ENCODE peak calls at places on chromosomes 3 and 15, in eight cellular contexts. One of them, this sample, is unnamed.
A peak's percentile ranks its signal among the peaks of the same experiment; 100 is the strongest.

GRCh38 chr3:174202561-174202960 is 656.6 kb upstream of the NAALADL2 start:
- DNase-seq in ovary: no peak
- DNase-seq in transverse colon: no peak
- DNase-seq in NB4: no peak
- DNase-seq in esophagus squamous epithelium: no peak
- DNase-seq in stomach: no peak
- DNase-seq in heart left ventricle: no peak
- DNase-seq in body of pancreas: no peak
- DNase-seq in this sample: no peak

GRCh38 chr3:88744896-88745295 is 362.5 kb upstream of the EPHA3 start:
- DNase-seq in ovary: no peak
- DNase-seq in transverse colon: no peak
- DNase-seq in NB4: no peak
- DNase-seq in esophagus squamous epithelium: no peak
- DNase-seq in stomach: no peak
- DNase-seq in heart left ventricle: no peak
- DNase-seq in body of pancreas: no peak
- DNase-seq in this sample: no peak

GRCh38 chr3:14438929-14439328 is 36.5 kb downstream of the SLC6A6 start:
- DNase-seq in ovary: no peak
- DNase-seq in transverse colon: no peak
- DNase-seq in NB4: no peak
- DNase-seq in esophagus squamous epithelium: no peak
- DNase-seq in stomach: no peak
- DNase-seq in heart left ventricle: no peak
- DNase-seq in body of pancreas: no peak
- DNase-seq in this sample: no peak

GRCh38 chr3:107452436-107452835 is 70.3 kb upstream of the BBX start:
- DNase-seq in ovary: no peak
- DNase-seq in transverse colon: no peak
- DNase-seq in NB4: no peak
- DNase-seq in esophagus squamous epithelium: no peak
- DNase-seq in stomach: no peak
- DNase-seq in heart left ventricle: no peak
- DNase-seq in body of pancreas: no peak
- DNase-seq in this sample: no peak

GRCh38 chr15:27271258-27271657 is 300.3 kb downstream of the GABRG3 start:
- DNase-seq in ovary: no peak
- DNase-seq in transverse colon: no peak
- DNase-seq in NB4: no peak
- DNase-seq in esophagus squamous epithelium: no peak
- DNase-seq in stomach: no peak
- DNase-seq in heart left ventricle: no peak
- DNase-seq in body of pancreas: no peak
- DNase-seq in this sample: no peak

GRCh38 chr3:188520466-188520865 is 366.5 kb downstream of the LPP start:
- DNase-seq in ovary: no peak
- DNase-seq in transverse colon: no peak
- DNase-seq in NB4: no peak
- DNase-seq in esophagus squamous epithelium: no peak
- DNase-seq in stomach: no peak
- DNase-seq in heart left ventricle: no peak
- DNase-seq in body of pancreas: no peak
- DNase-seq in this sample: no peak

GRCh38 chr15:68525815-68526214 is 53.0 kb upstream of the CORO2B start:
- DNase-seq in ovary: no peak
- DNase-seq in transverse colon: no peak
- DNase-seq in NB4: no peak
- DNase-seq in esophagus squamous epithelium: no peak
- DNase-seq in stomach: no peak
- DNase-seq in heart left ventricle: no peak
- DNase-seq in body of pancreas: no peak
- DNase-seq in this sample: no peak

GRCh38 chr3:154168998-154169880 is 48.0 kb downstream of the ARHGEF26 start:
- DNase-seq in ovary: no peak
- DNase-seq in transverse colon: no peak
- DNase-seq in NB4: no peak
- DNase-seq in esophagus squamous epithelium: no peak
- DNase-seq in stomach: no peak
- DNase-seq in heart left ventricle: no peak
- DNase-seq in body of pancreas: no peak
- DNase-seq in this sample: no peak

GRCh38 chr3:127307431-127307830 is 19.6 kb upstream of the PRR20G start:
- DNase-seq in ovary: no peak
- DNase-seq in transverse colon: no peak
- DNase-seq in NB4: peak; percentile 6
- DNase-seq in esophagus squamous epithelium: no peak
- DNase-seq in stomach: no peak
- DNase-seq in heart left ventricle: no peak
- DNase-seq in body of pancreas: no peak
- DNase-seq in this sample: no peak

GRCh38 chr15:65101891-65102708 is 12.9 kb downstream of the UBAP1L start:
- DNase-seq in ovary: no peak
- DNase-seq in transverse colon: no peak
- DNase-seq in NB4: no peak
- DNase-seq in esophagus squamous epithelium: no peak
- DNase-seq in stomach: no peak
- DNase-seq in heart left ventricle: no peak
- DNase-seq in body of pancreas: no peak
- DNase-seq in this sample: no peak

GRCh38 chr15:68409736-68410370 is 22.1 kb downstream of the ITGA11 start:
- DNase-seq in ovary: no peak
- DNase-seq in transverse colon: no peak
- DNase-seq in NB4: no peak
- DNase-seq in esophagus squamous epithelium: no peak
- DNase-seq in stomach: peak; percentile 13
- DNase-seq in heart left ventricle: no peak
- DNase-seq in body of pancreas: no peak
- DNase-seq in this sample: no peak

GRCh38 chr3:10780922-10781321 is 35.1 kb upstream of the SLC6A11 start:
- DNase-seq in ovary: no peak
- DNase-seq in transverse colon: no peak
- DNase-seq in NB4: no peak
- DNase-seq in esophagus squamous epithelium: no peak
- DNase-seq in stomach: no peak
- DNase-seq in heart left ventricle: no peak
- DNase-seq in body of pancreas: no peak
- DNase-seq in this sample: no peak

GRCh38 chr15:74964794-74965193 is 8.2 kb upstream of the RPP25 start:
- DNase-seq in ovary: no peak
- DNase-seq in transverse colon: no peak
- DNase-seq in NB4: no peak
- DNase-seq in esophagus squamous epithelium: no peak
- DNase-seq in stomach: no peak
- DNase-seq in heart left ventricle: no peak
- DNase-seq in body of pancreas: no peak
- DNase-seq in this sample: no peak

GRCh38 chr3:57281710-57282109 is 10.8 kb downstream of the ASB14 start:
- DNase-seq in ovary: no peak
- DNase-seq in transverse colon: no peak
- DNase-seq in NB4: peak; percentile 19
- DNase-seq in esophagus squamous epithelium: no peak
- DNase-seq in stomach: no peak
- DNase-seq in heart left ventricle: no peak
- DNase-seq in body of pancreas: no peak
- DNase-seq in this sample: no peak

GRCh38 chr3:149021830-149022229 is 30.5 kb downstream of the GYG1 start:
- DNase-seq in ovary: no peak
- DNase-seq in transverse colon: no peak
- DNase-seq in NB4: no peak
- DNase-seq in esophagus squamous epithelium: no peak
- DNase-seq in stomach: no peak
- DNase-seq in heart left ventricle: no peak
- DNase-seq in body of pancreas: no peak
- DNase-seq in this sample: no peak

GRCh38 chr15:39594056-39594763 is 13.3 kb downstream of the THBS1 start:
- DNase-seq in ovary: no peak
- DNase-seq in transverse colon: peak; percentile 47
- DNase-seq in NB4: no peak
- DNase-seq in esophagus squamous epithelium: no peak
- DNase-seq in stomach: no peak
- DNase-seq in heart left ventricle: no peak
- DNase-seq in body of pancreas: no peak
- DNase-seq in this sample: no peak

GRCh38 chr15:39592500-39592899 is 11.6 kb downstream of the THBS1 start:
- DNase-seq in ovary: no peak
- DNase-seq in transverse colon: peak; percentile 13
- DNase-seq in NB4: no peak
- DNase-seq in esophagus squamous epithelium: no peak
- DNase-seq in stomach: no peak
- DNase-seq in heart left ventricle: no peak
- DNase-seq in body of pancreas: no peak
- DNase-seq in this sample: no peak

GRCh38 chr15:39591896-39592315 is 11.0 kb downstream of the THBS1 start:
- DNase-seq in ovary: no peak
- DNase-seq in transverse colon: no peak
- DNase-seq in NB4: no peak
- DNase-seq in esophagus squamous epithelium: no peak
- DNase-seq in stomach: no peak
- DNase-seq in heart left ventricle: no peak
- DNase-seq in body of pancreas: no peak
- DNase-seq in this sample: no peak

GRCh38 chr15:39594764-39595620 is 14.1 kb downstream of the THBS1 start:
- DNase-seq in ovary: no peak
- DNase-seq in transverse colon: no peak
- DNase-seq in NB4: no peak
- DNase-seq in esophagus squamous epithelium: no peak
- DNase-seq in stomach: no peak
- DNase-seq in heart left ventricle: no peak
- DNase-seq in body of pancreas: no peak
- DNase-seq in this sample: no peak

DNA sequence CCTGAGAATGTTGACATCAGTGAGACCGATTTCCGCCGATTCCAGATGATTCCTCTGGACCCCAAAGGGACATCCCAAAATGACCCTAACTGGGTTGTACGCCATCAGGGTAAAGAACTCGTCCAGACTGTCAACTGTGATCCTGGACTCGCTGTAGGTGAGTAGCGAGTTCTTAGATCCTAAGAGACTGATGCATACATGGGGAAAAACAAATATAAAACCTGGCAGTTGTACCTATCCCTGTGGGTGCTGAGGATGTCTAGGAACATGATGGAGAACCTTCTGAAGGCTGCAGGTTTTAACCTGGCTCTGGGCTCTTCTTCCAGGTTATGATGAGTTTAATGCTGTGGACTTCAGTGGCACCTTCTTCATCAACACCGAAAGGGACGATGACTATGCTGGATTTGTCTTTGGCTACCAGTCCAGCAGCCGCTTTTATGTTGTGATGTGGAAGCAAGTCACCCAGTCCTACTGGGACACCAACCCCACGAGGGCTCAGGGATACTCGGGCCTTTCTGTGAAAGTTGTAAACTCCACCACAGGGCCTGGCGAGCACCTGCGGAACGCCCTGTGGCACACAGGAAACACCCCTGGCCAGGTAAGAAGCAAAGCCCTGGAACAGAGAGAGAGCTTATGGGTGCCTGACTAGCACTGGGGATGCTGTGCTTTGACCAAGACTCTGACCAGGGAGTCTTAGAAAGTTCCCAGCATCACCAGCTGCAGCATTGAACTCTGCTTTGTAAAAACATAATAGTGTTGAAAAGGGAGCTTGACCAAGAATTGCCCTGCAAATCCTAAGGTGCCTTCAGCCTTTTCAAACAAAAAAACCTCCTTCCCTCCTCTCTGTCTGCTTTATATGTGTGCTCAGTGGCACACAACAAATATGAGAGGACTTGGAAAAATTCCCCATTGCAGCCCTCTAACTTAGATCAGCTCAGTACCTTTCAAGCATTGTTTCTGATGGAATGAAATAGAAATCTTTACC is 12.5 kb downstream of the THBS1 start:
- DNase-seq in ovary: no peak
- DNase-seq in transverse colon: peak; percentile 25
- DNase-seq in NB4: no peak
- DNase-seq in esophagus squamous epithelium: no peak
- DNase-seq in stomach: no peak
- DNase-seq in heart left ventricle: no peak
- DNase-seq in body of pancreas: no peak
- DNase-seq in this sample: no peak
- H3K4me3 ChIP-seq in ovary: no peak overlapping the region
- H3K4me3 ChIP-seq in transverse colon: no peak overlapping the region
- H3K4me3 ChIP-seq in NB4: no peak overlapping the region
- H3K4me3 ChIP-seq in esophagus squamous epithelium: no peak overlapping the region
- H3K4me3 ChIP-seq in stomach: no peak overlapping the region
- H3K4me3 ChIP-seq in heart left ventricle: no peak overlapping the region
- H3K4me3 ChIP-seq in body of pancreas: no peak overlapping the region
- H3K4me3 ChIP-seq in this sample: no peak overlapping the region

GRCh38 chr15:40763801-40764765 is at the start of gene GCHFR:
- DNase-seq in ovary: peak; percentile 88
- DNase-seq in transverse colon: peak; percentile 90
- DNase-seq in NB4: peak; percentile 80
- DNase-seq in esophagus squamous epithelium: no peak
- DNase-seq in stomach: peak; percentile 81
- DNase-seq in heart left ventricle: peak; percentile 73
- DNase-seq in body of pancreas: peak; percentile 85
- DNase-seq in this sample: peak; percentile 92
- TF ChIP-seq POLR2A in ovary: peak; percentile 38
- TF ChIP-seq POLR2A in transverse colon: peak; percentile 71
- TF ChIP-seq POLR2A in NB4: peak; percentile 76
- TF ChIP-seq POLR2A in esophagus squamous epithelium: peak; percentile 73
- TF ChIP-seq POLR2A in stomach: no peak
- TF ChIP-seq POLR2A in heart left ventricle: peak; percentile 59
- TF ChIP-seq POLR2A in body of pancreas: peak; percentile 67
- TF ChIP-seq POLR2A in this sample: peak; percentile 82

DNA sequence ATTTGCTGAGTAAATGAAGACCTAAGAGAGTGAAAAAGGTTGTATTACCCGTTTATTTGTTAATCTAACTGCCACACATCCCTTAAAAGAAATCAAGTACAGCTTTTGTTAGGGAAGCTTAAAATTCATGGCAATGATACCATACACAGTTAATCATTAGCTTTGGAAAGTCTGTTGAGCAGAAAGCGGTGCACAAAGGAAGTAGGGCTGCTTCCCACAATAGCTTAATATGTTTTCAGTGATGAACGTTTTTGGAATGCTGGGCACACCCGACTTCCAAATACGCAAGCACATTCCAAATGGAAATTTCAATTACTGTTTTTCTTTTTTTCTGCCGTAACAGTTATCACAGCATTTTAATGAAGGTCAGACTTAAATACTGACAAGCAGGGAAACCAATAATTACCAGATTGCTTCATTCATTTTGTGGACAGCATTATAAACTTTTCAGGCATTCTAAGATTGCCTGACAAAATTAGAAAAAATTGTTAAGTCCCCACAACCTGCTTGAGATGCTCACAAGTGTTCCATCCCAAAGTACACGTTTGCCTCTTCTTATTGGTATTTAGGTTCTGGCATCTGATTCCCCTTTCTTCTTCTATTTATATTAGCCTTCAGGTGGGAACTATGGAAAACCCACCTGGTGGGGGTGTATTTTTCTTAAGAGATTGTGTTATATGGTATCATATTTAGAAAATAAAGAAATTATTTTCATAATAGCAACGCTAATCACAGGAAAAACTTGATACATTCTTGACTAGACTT is 1.1 kb upstream of the ECT2 start:
- DNase-seq in ovary: no peak
- DNase-seq in transverse colon: no peak
- DNase-seq in NB4: no peak
- DNase-seq in esophagus squamous epithelium: no peak
- DNase-seq in stomach: peak; percentile 39
- DNase-seq in heart left ventricle: peak; percentile 19
- DNase-seq in body of pancreas: peak; percentile 51
- DNase-seq in this sample: no peak
- H3K4me3 ChIP-seq in ovary: peak overlapping the region; percentile 36
- H3K4me3 ChIP-seq in transverse colon: peak overlapping the region; percentile 100
- H3K4me3 ChIP-seq in NB4: no peak overlapping the region
- H3K4me3 ChIP-seq in esophagus squamous epithelium: peak overlapping the region; percentile 79
- H3K4me3 ChIP-seq in stomach: peak overlapping the region; percentile 77
- H3K4me3 ChIP-seq in heart left ventricle: peak overlapping the region; percentile 68
- H3K4me3 ChIP-seq in body of pancreas: no peak overlapping the region
- H3K4me3 ChIP-seq in this sample: peak overlapping the region; percentile 69

GRCh38 chr3:136250226-136250861 is at the start of gene PCCB:
- DNase-seq in ovary: peak; percentile 94
- DNase-seq in transverse colon: peak; percentile 96
- DNase-seq in NB4: peak; percentile 95
- DNase-seq in esophagus squamous epithelium: peak; percentile 88
- DNase-seq in stomach: peak; percentile 96
- DNase-seq in heart left ventricle: peak; percentile 92
- DNase-seq in body of pancreas: peak; percentile 95
- DNase-seq in this sample: peak; percentile 96
- TF ChIP-seq POLR2A in ovary: peak; percentile 63
- TF ChIP-seq POLR2A in transverse colon: peak; percentile 73
- TF ChIP-seq POLR2A in NB4: peak; percentile 89
- TF ChIP-seq POLR2A in esophagus squamous epithelium: peak; percentile 62
- TF ChIP-seq POLR2A in stomach: no peak
- TF ChIP-seq POLR2A in heart left ventricle: peak; percentile 62
- TF ChIP-seq POLR2A in body of pancreas: peak; percentile 83
- TF ChIP-seq POLR2A in this sample: peak; percentile 65